ENCODE peak calls at places on chromosomes 3 and 15, in eight cellular contexts. B is GM20000, V is kidney epithelial cell, E is transverse colon, D is cardiac muscle cell, A is astrocyte, N is esophagus squamous epithelium, G is endothelial cell. S is an unnamed sample.

GRCh38 chr3:182568756-182569155 is 224.5 kb upstream of the ATP11B start:
- DNase-seq in B (no peak), D (no peak), E (no peak), V (no peak), N (no peak), G (no peak), A (no peak), S (no peak)

GRCh38 chr3:170410428-170411029 is 8.1 kb upstream of the CLDN11 start:
- DNase-seq in B (no peak), A (no peak), G (no peak), N (no peak), V (no peak), E (no peak), D (peak; percentile 12), S (no peak)

GRCh38 chr3:28791713-28792255 is 443.2 kb upstream of the AZI2 start:
- DNase-seq in E (no peak), N (no peak), D (no peak), A (peak; percentile 6), B (no peak), G (no peak), V (no peak), S (no peak)

GRCh38 chr15:47736123-47736786 is 18.9 kb downstream of the SEMA6D start:
- DNase-seq in G (no peak), B (no peak), A (no peak), V (no peak), N (no peak), D (no peak), E (no peak), S (no peak)

GRCh38 chr3:18883553-18883952 is 264.8 kb upstream of the KCNH8 start:
- DNase-seq in A (no peak), V (no peak), G (no peak), B (no peak), D (no peak), N (no peak), E (no peak), S (no peak)

GRCh38 chr3:127254730-127255129 is 33.1 kb downstream of the PRR20G start:
- DNase-seq in N (no peak), A (no peak), E (no peak), V (no peak), B (no peak), D (no peak), G (no peak), S (peak; percentile 60)

GRCh38 chr15:34039506-34040123 is 611 bp upstream of the AVEN start:
- DNase-seq in D (peak; percentile 16), V (no peak), B (peak; percentile 60), G (no peak), E (no peak), A (no peak), N (no peak), S (no peak)

GRCh38 chr15:91021516-91022074 is 799 bp downstream of the VPS33B start:
- DNase-seq in D (no peak), V (no peak), G (no peak), B (no peak), N (no peak), A (peak; percentile 4), E (no peak), S (no peak)

GRCh38 chr3:157436583-157437300 is at the start of gene PTX3:
- DNase-seq in N (peak; percentile 6), G (peak; percentile 6), D (peak; percentile 33), B (peak; percentile 15), A (peak; percentile 91), V (peak; percentile 71), E (no peak), S (no peak)

GRCh38 chr3:8606666-8607065 is 37.9 kb downstream of the SSUH2 start:
- DNase-seq in A (no peak), D (no peak), G (no peak), B (no peak), N (no peak), E (no peak), V (no peak), S (no peak)

GRCh38 chr3:71406945-71407629 is 176.4 kb downstream of the FOXP1 start:
- DNase-seq in E (no peak), B (no peak), V (no peak), N (no peak), G (no peak), A (no peak), D (no peak), S (no peak)

GRCh38 chr3:149894211-149894610 is 76.5 kb downstream of the PFN2 start:
- DNase-seq in V (no peak), E (no peak), B (no peak), N (no peak), A (peak; percentile 9), G (no peak), D (no peak), S (no peak)

GRCh38 chr3:134029256-134029733 is 430 bp downstream of the SLCO2A1 start:
- DNase-seq in A (peak; percentile 35), G (no peak), E (no peak), B (no peak), N (no peak), V (no peak), D (no peak), S (no peak)

GRCh38 chr3:4698125-4698821 is 205.1 kb downstream of the ITPR1 start:
- DNase-seq in N (no peak), D (no peak), E (no peak), A (no peak), G (no peak), B (no peak), V (no peak), S (no peak)

GRCh38 chr3:149738891-149739290 is 13.4 kb downstream of the COMMD2 start:
- DNase-seq in V (no peak), A (no peak), E (no peak), G (no peak), N (no peak), D (no peak), B (no peak), S (no peak)

GRCh38 chr3:39154323-39155021 is 1.1 kb upstream of the CSRNP1 start:
- DNase-seq in G (peak; percentile 58), E (no peak), A (no peak), V (no peak), D (no peak), N (no peak), B (no peak), S (no peak)

GRCh38 chr3:39156421-39156820 is 3.0 kb upstream of the CSRNP1 start:
- DNase-seq in D (no peak), N (no peak), B (no peak), G (no peak), A (no peak), E (no peak), V (no peak), S (no peak)

GRCh38 chr3:39157359-39157758 is 4.0 kb upstream of the CSRNP1 start:
- DNase-seq in B (no peak), G (no peak), V (no peak), D (no peak), E (no peak), A (no peak), N (no peak), S (no peak)

GRCh38 chr3:39150803-39151631 is 2.4 kb downstream of the CSRNP1 start:
- DNase-seq in D (peak; percentile 79), V (peak; percentile 93), A (peak; percentile 97), B (no peak), G (peak; percentile 43), N (no peak), E (peak; percentile 81), S (peak; percentile 95)

GRCh38 chr3:39153977-39154299 is 547 bp upstream of the CSRNP1 start:
- DNase-seq in B (no peak), A (no peak), V (no peak), E (no peak), N (no peak), D (no peak), G (no peak), S (no peak)
- TF ChIP-seq CTCF in B (no peak), A (no peak), V (no peak), E (no peak), N (no peak), D (no peak), G (no peak), S (no peak)

GRCh38 chr3:191768421-191768820 is 307.5 kb downstream of the PYDC2 start:
- DNase-seq in E (no peak), A (no peak), B (no peak), N (no peak), V (no peak), G (no peak), D (no peak), S (no peak)
- TF ChIP-seq CTCF in E (no peak), A (no peak), B (no peak), N (no peak), V (no peak), G (no peak), D (no peak), S (no peak)

GRCh38 chr15:70096975-70097336 is 761 bp downstream of the TLE3 start:
- DNase-seq in A (no peak), N (no peak), D (peak; percentile 59), G (no peak), E (no peak), B (no peak), V (no peak), S (no peak)

GRCh38 chr15:70097337-70098169 is at the start of gene TLE3:
- DNase-seq in V (peak; percentile 92), E (peak; percentile 99), B (peak; percentile 100), A (peak; percentile 96), D (peak; percentile 98), N (peak; percentile 94), G (peak; percentile 99), S (peak; percentile 99)

GRCh38 chr15:70094690-70095311 is 2.9 kb downstream of the TLE3 start:
- DNase-seq in E (no peak), V (no peak), G (no peak), D (peak; percentile 23), B (no peak), N (no peak), A (no peak), S (no peak)

GRCh38 chr15:70095387-70096214 is 2.1 kb downstream of the TLE3 start:
- DNase-seq in V (no peak), B (peak; percentile 81), G (no peak), E (peak; percentile 43), A (no peak), D (peak; percentile 36), N (no peak), S (no peak)

GRCh38 chr15:70096215-70096974 is 1.3 kb downstream of the TLE3 start:
- DNase-seq in A (no peak), V (no peak), D (peak; percentile 37), E (peak; percentile 61), G (peak; percentile 67), N (no peak), B (peak; percentile 70), S (no peak)
- TF ChIP-seq CTCF in A (no peak), V (no peak), D (peak; percentile 10), E (no peak), G (no peak), N (no peak), B (no peak), S (no peak)

GRCh38 chr15:81752149-81752942 is 293.5 kb downstream of the MEX3B start:
- DNase-seq in V (no peak), G (peak; percentile 28), D (peak; percentile 15), E (peak; percentile 21), B (no peak), N (no peak), A (no peak), S (peak; percentile 90)

GRCh38 chr15:81751321-81751720 is 294.5 kb downstream of the MEX3B start:
- DNase-seq in D (no peak), G (no peak), E (no peak), A (no peak), B (no peak), V (no peak), N (no peak), S (no peak)

GRCh38 chr15:81754078-81754477 is 291.7 kb downstream of the MEX3B start:
- DNase-seq in B (no peak), E (no peak), A (no peak), D (no peak), N (no peak), G (no peak), V (no peak), S (no peak)

GRCh38 chr15:81749667-81750360 is 296.0 kb downstream of the MEX3B start:
- DNase-seq in G (no peak), E (no peak), D (peak; percentile 10), A (no peak), B (no peak), N (no peak), V (no peak), S (no peak)

GRCh38 chr15:81752974-81753373 is 292.8 kb downstream of the MEX3B start:
- DNase-seq in B (no peak), G (no peak), N (no peak), D (no peak), E (no peak), A (no peak), V (no peak), S (no peak)
- TF ChIP-seq CTCF in B (no peak), G (no peak), N (no peak), D (no peak), E (no peak), A (no peak), V (no peak), S (no peak)

S was measured in osteocyte.